ENCODE peak calls at places on chromosome 18, in four cellular contexts. S is K562, Z is SK-N-SH, N is GM12878. E is an unnamed sample.

GRCh38 chr18:10045296-10045891 is 131.6 kb downstream of the VAPA start:
- DNase-seq in S (no peak), Z (no peak), N (no peak), E (no peak)

GRCh38 chr18:5841518-5841917 is 53.8 kb downstream of the TMEM200C start:
- DNase-seq in N (no peak), S (no peak), Z (no peak), E (no peak)

GRCh38 chr18:6629635-6630140 is 99.8 kb upstream of the ARHGAP28 start:
- DNase-seq in Z (no peak), S (no peak), N (no peak), E (no peak)

GRCh38 chr18:74804677-74805076 is 207.0 kb downstream of the ZNF407 start:
- DNase-seq in Z (peak), S (peak), N (no peak), E (no peak)

GRCh38 chr18:76450912-76451421 is 44.1 kb downstream of the ZNF516 start:
- DNase-seq in N (peak), Z (peak), S (no peak), E (no peak)

GRCh38 chr18:11752116-11752911 is 63.2 kb downstream of the GNAL start:
- DNase-seq in Z (peak), N (no peak), S (peak), E (no peak)

GRCh38 chr18:3773303-3773702 is 323.3 kb downstream of the TGIF1 start:
- DNase-seq in Z (no peak), N (no peak), S (no peak), E (no peak)

GRCh38 chr18:8721716-8722115 is 16.4 kb downstream of the MTCL1 start:
- DNase-seq in S (no peak), N (no peak), Z (no peak), E (no peak)

GRCh38 chr18:37403100-37403781 is 162.4 kb downstream of the CELF4 start:
- DNase-seq in Z (no peak), S (no peak), N (no peak), E (no peak)

GRCh38 chr18:13254971-13255927 is 36.7 kb downstream of the LDLRAD4 start:
- DNase-seq in Z (no peak), S (no peak), N (no peak), E (no peak)

GRCh38 chr18:32110005-32110404 is 18.3 kb downstream of the RNF138 start:
- DNase-seq in S (no peak), Z (no peak), N (no peak), E (no peak)
- TF ChIP-seq TAF1 in S (no peak), Z (no peak), N (no peak), E (no peak)

DNA sequence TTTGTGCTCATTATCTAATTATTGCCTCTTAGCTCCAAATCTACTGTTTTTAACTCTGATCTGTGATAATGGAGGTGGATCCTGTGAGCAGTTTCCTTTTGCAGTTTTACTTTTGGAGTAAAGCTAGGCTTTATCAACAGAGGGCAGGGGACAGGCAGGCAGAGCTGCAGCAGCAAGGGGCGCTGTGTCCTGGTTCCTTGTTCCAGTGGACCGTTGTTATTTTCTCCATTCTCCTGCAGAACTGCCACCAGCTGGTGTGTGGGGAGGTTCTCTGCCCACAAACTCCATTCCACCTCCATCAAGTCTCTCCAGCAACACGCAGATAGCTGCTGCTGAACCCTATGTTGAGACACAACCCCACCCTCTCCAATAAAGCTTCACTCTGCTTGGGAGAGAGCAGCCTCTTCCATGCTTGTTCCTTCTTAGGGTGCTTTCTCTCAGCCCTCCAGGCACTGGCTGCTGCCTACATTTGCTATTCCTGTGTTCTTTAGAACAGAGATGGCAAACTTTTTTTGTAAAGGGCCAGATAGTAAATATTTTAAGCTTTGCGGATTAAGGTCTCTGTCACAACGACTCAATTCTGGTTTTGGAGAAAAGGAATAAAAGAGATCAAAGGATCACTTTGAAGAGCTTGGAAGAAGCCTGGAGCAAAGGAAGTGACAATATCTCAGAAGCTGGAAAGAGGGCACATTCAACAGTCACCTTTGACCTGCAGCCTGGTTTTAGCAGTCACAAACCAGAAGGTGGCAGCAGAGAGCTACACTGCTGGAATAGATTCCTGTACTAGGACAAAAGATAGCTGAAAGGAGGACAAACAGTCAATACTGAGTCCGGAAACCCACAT is 208.8 kb downstream of the CCDC178 start:
- DNase-seq in Z (peak), N (peak), S (peak), E (peak)
- TF ChIP-seq TAF1 in Z (no peak), N (no peak), S (no peak), E (no peak)

GRCh38 chr18:49362431-49362830 is 98.0 kb downstream of the DYM start:
- DNase-seq in S (no peak), N (no peak), Z (no peak), E (no peak)
- TF ChIP-seq TAF1 in S (no peak), N (no peak), Z (no peak), E (no peak)

DNA sequence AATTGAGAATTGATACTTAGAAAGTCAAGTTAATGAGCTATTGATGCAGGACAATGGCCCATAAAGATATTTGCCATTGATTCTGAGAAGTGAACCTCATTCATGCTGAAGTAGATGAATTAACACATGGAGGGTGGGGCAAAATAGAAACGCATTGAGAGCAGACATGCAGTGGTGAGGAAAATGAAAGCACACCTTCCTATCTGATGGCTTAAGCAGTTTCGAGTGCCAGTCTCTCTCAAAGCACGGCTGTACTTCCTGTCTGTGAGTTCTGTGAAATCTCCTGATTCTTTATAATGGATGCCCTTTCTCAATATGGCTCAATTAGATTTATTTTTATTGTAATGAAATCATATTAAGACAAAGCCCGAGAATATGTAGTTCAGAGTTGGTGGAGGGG is 246.9 kb downstream of the TMX3 start:
- DNase-seq in S (no peak), Z (peak), N (no peak), E (no peak)
- TF ChIP-seq TAF1 in S (no peak), Z (no peak), N (no peak), E (no peak)

GRCh38 chr18:78793313-78793712 is 186.3 kb upstream of the SALL3 start:
- DNase-seq in Z (no peak), S (no peak), N (no peak), E (no peak)
- TF ChIP-seq TAF1 in Z (no peak), S (no peak), N (no peak), E (no peak)

DNA sequence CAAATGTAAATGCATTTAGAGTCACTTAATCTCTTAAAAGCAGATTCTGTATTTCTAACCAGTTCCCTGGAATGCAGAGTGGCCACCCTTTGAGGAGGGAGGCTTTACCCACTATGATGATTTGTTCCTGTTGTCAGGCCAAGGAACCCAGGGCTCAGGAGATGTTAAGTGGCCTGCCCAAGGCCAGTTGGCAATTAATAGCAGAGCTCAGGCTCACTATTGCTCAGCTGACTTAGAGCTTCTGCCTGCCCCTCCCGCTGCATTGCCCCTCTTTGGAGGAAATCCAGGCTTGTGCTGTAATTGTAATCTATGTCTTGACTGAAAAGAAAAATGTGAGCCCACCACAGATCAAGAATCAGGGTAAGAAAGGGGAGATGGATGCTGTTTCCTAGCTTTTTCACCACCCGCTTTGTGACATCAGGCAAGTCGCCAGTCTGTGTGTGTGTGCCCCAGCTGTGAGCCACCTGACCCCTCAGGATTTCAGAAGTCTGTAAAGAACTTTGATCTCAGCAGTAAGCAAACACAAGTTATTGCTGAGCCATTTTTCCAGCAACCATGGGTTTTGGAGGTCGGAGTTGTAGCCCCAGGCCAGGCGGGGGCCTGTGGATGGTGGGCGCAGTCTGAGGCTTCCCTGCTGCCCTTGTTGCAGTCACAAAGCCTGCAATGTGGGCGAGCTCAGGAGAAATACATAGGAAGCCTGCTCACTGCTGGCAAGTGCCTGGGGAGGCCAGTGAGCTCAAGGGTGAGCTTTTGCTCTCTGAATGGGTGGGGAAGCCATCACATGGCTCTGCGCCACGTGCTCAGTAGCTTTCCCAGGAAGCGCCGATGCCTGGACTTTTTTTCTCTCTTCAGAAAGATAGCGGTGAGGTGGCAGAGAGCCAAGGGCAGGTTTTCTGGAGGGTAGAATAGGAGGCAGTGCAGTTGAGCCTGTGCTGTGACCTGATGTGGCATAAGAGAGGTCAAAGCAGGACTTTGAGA is 6.0 kb downstream of the CABLES1 start:
- DNase-seq in S (no peak), Z (peak), N (no peak), E (no peak)
- TF ChIP-seq TAF1 in S (no peak), Z (no peak), N (no peak), E (no peak)

DNA sequence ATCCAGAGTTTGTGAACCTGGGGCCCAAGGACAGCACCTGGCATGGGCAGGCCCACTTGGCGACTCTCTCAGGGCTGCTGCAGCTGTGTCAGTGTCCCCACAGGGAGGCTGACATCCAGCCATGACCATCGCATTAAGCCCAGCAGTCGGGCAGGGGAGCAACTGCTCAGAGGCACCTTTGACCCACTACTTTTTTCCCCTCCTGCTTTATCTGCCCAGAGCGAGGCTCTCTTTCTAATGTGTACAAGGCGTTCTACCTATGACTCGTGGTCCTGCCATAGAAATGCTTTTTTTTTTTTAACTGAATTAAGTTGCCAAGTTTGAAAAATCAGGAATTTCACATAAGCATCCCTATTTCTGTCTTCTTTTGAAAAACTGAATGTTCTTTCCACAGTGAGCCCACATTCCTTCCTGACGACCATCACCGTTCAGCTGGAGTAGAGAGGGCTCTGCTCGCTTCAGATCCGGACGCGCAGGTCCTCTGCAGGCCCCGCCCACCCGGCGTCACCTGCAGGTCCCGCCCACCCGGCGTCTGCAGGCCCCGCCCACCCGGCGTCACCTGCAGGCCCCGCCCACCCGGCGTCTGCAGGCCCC is 403 bp upstream of the CLUL1 start:
- DNase-seq in Z (peak), S (peak), N (no peak), E (peak)
- TF ChIP-seq TAF1 in Z (no peak), S (no peak), N (no peak), E (no peak)